ENCODE peak calls at places on chromosomes 11 and 22, in four cellular contexts. J is LoVo, V is amniotic stem cell, K is fibroblast of the conjunctiva. U is an unnamed sample.

GRCh38 chr11:68315581-68315920 is 3.2 kb downstream of the LRP5 start:
- DNase-seq in J (no peak), V (no peak), K (no peak), U (no peak)

GRCh38 chr22:20523118-20523983 is 15.9 kb downstream of the MED15 start:
- DNase-seq in J (no peak), V (no peak), K (no peak), U (no peak)

GRCh38 chr11:23206736-23207336 is 346.6 kb upstream of the CCDC179 start:
- DNase-seq in V (no peak), J (no peak), K (no peak), U (no peak)

GRCh38 chr11:102287963-102288744 is 29.1 kb upstream of the BIRC3 start:
- DNase-seq in K (peak), V (peak), J (peak), U (peak)

GRCh38 chr22:23903328-23903971 is 9.3 kb downstream of the MIF start:
- DNase-seq in K (no peak), J (no peak), V (no peak), U (no peak)

GRCh38 chr11:9639985-9640384 is 23.9 kb upstream of the SWAP70 start:
- DNase-seq in K (no peak), V (no peak), J (no peak), U (no peak)

GRCh38 chr11:10117709-10118341 is 176.2 kb downstream of the SBF2 start:
- DNase-seq in K (peak), J (no peak), V (no peak), U (no peak)

GRCh38 chr11:123166095-123166559 is 28.9 kb downstream of the CLMP start:
- DNase-seq in J (no peak), V (no peak), K (no peak), U (no peak)

GRCh38 chr22:35900483-35901168 is 128.0 kb downstream of the RBFOX2 start:
- DNase-seq in J (no peak), V (no peak), K (no peak), U (no peak)

GRCh38 chr11:23012930-23013329 is 152.7 kb upstream of the CCDC179 start:
- DNase-seq in K (no peak), J (no peak), V (no peak), U (no peak)

GRCh38 chr11:120565436-120566155 is 54.0 kb downstream of the GRIK4 start:
- DNase-seq in J (no peak), K (no peak), V (no peak), U (no peak)

GRCh38 chr11:63667993-63668392 is 3.2 kb downstream of the ATL3 start:
- DNase-seq in J (peak), K (peak), V (peak), U (no peak)